ENCODE peak calls at places on chromosomes 16 and 17, in four cellular contexts. One of them, this sample, is unnamed.

GRCh38 chr16:14510939-14511797 is 118.9 kb downstream of the PARN start:
- DNase-seq in K562: no peak
- DNase-seq in GM12878: no peak
- DNase-seq in HepG2: peak
- DNase-seq in this sample: peak

GRCh38 chr16:29790949-29791844 is 646 bp downstream of the KIF22 start:
- DNase-seq in GM12878: no peak
- DNase-seq in HepG2: no peak
- DNase-seq in K562: no peak
- DNase-seq in this sample: peak

GRCh38 chr16:9844361-9844760 is 337.9 kb downstream of the GRIN2A start:
- DNase-seq in HepG2: no peak
- DNase-seq in K562: no peak
- DNase-seq in GM12878: no peak
- DNase-seq in this sample: peak

GRCh38 chr17:77087650-77088454 is 52.9 kb upstream of the SEC14L1 start:
- DNase-seq in GM12878: no peak
- DNase-seq in K562: no peak
- DNase-seq in HepG2: no peak
- DNase-seq in this sample: no peak

GRCh38 chr17:4490637-4491061 is 8.0 kb upstream of the SPNS2 start:
- DNase-seq in GM12878: no peak
- DNase-seq in HepG2: no peak
- DNase-seq in K562: no peak
- DNase-seq in this sample: no peak

GRCh38 chr16:50796829-50797228 is 54.9 kb downstream of the CYLD start:
- DNase-seq in K562: no peak
- DNase-seq in HepG2: no peak
- DNase-seq in GM12878: no peak
- DNase-seq in this sample: no peak

GRCh38 chr16:62058412-62058811 is 22.2 kb upstream of the CDH8 start:
- DNase-seq in K562: no peak
- DNase-seq in HepG2: no peak
- DNase-seq in GM12878: no peak
- DNase-seq in this sample: no peak

GRCh38 chr17:39591958-39592954 is 15.5 kb downstream of the NEUROD2 start:
- DNase-seq in K562: peak
- DNase-seq in HepG2: peak
- DNase-seq in GM12878: no peak
- DNase-seq in this sample: peak

GRCh38 chr17:57440522-57441269 is 184.4 kb downstream of the MSI2 start:
- DNase-seq in GM12878: peak
- DNase-seq in K562: peak
- DNase-seq in HepG2: peak
- DNase-seq in this sample: peak

GRCh38 chr17:10613775-10614513 is 43.2 kb downstream of the MYH3 start:
- DNase-seq in HepG2: no peak
- DNase-seq in GM12878: no peak
- DNase-seq in K562: no peak
- DNase-seq in this sample: no peak

GRCh38 chr16:15055141-15056053 is 477 bp downstream of the NTAN1 start:
- DNase-seq in GM12878: no peak
- DNase-seq in HepG2: peak
- DNase-seq in K562: peak
- DNase-seq in this sample: peak

GRCh38 chr17:80068301-80069160 is 32.1 kb downstream of the CCDC40 start:
- DNase-seq in GM12878: no peak
- DNase-seq in K562: peak
- DNase-seq in HepG2: peak
- DNase-seq in this sample: no peak

GRCh38 chr17:82272495-82273326 is 789 bp downstream of the CSNK1D start:
- DNase-seq in GM12878: no peak
- DNase-seq in K562: peak
- DNase-seq in HepG2: no peak
- DNase-seq in this sample: no peak

GRCh38 chr16:11530171-11530940 is 56.4 kb downstream of the LITAF start:
- DNase-seq in GM12878: no peak
- DNase-seq in HepG2: peak
- DNase-seq in K562: no peak
- DNase-seq in this sample: peak

GRCh38 chr16:23967775-23968571 is 132.2 kb downstream of the PRKCB start:
- DNase-seq in K562: no peak
- DNase-seq in GM12878: no peak
- DNase-seq in HepG2: peak
- DNase-seq in this sample: no peak

GRCh38 chr16:29992371-29992967 is 2.9 kb downstream of the HIRIP3 start:
- DNase-seq in HepG2: no peak
- DNase-seq in GM12878: no peak
- DNase-seq in K562: no peak
- DNase-seq in this sample: no peak

GRCh38 chr17:63447688-63448005 is 1.5 kb upstream of the CYB561 start:
- DNase-seq in HepG2: no peak
- DNase-seq in GM12878: no peak
- DNase-seq in K562: peak
- DNase-seq in this sample: no peak

GRCh38 chr16:85330694-85331188 is 218.5 kb upstream of the CIBAR2 start:
- DNase-seq in HepG2: peak
- DNase-seq in GM12878: no peak
- DNase-seq in K562: peak
- DNase-seq in this sample: peak

GRCh38 chr17:51486091-51486490 is 225.7 kb downstream of the UTP18 start:
- DNase-seq in HepG2: no peak
- DNase-seq in GM12878: no peak
- DNase-seq in K562: no peak
- DNase-seq in this sample: no peak

GRCh38 chr17:49680314-49680713 is 2.4 kb upstream of the SPOP start:
- DNase-seq in GM12878: no peak
- DNase-seq in HepG2: no peak
- DNase-seq in K562: no peak
- DNase-seq in this sample: no peak

GRCh38 chr17:49677933-49678847 is at the start of gene SPOP:
- DNase-seq in GM12878: peak
- DNase-seq in HepG2: peak
- DNase-seq in K562: peak
- DNase-seq in this sample: peak

GRCh38 chr17:49677134-49677932 is 564 bp downstream of the SPOP start:
- DNase-seq in K562: peak
- DNase-seq in HepG2: peak
- DNase-seq in GM12878: peak
- DNase-seq in this sample: peak

GRCh38 chr17:49674507-49674906 is 3.4 kb downstream of the SPOP start:
- DNase-seq in GM12878: no peak
- DNase-seq in K562: no peak
- DNase-seq in HepG2: no peak
- DNase-seq in this sample: no peak

GRCh38 chr17:49676276-49676868 is 1.5 kb downstream of the SPOP start:
- DNase-seq in GM12878: peak
- DNase-seq in HepG2: no peak
- DNase-seq in K562: peak
- DNase-seq in this sample: no peak
- TF ChIP-seq HDAC2 in GM12878: no peak
- TF ChIP-seq HDAC2 in HepG2: no peak
- TF ChIP-seq HDAC2 in K562: no peak
- TF ChIP-seq HDAC2 in this sample: no peak

DNA sequence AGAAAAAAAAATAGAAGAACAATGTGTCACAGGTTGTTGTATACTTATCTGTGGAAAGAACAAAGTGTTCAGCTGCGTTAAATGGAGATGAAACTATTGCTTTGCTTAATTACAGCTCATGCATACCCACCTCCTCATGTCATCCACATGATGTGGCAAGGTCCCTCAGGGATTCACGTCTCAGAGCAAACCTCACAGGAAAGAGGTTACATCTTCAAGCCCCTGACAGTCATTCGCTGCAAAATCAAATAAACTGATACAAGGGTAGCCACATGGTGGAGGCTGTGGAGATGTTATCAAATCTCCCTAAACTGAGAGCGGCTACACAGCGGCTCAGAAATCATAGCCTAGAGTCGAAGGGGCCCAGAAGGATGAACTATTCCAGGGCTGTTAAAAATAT is 21.1 kb downstream of the GINS3 start:
- DNase-seq in GM12878: no peak
- DNase-seq in K562: no peak
- DNase-seq in HepG2: no peak
- DNase-seq in this sample: no peak
- TF ChIP-seq ESRRA in GM12878: no peak
- TF ChIP-seq ESRRA in K562: no peak
- TF ChIP-seq ESRRA in HepG2: no peak
- TF ChIP-seq ESRRA in this sample: no peak

DNA sequence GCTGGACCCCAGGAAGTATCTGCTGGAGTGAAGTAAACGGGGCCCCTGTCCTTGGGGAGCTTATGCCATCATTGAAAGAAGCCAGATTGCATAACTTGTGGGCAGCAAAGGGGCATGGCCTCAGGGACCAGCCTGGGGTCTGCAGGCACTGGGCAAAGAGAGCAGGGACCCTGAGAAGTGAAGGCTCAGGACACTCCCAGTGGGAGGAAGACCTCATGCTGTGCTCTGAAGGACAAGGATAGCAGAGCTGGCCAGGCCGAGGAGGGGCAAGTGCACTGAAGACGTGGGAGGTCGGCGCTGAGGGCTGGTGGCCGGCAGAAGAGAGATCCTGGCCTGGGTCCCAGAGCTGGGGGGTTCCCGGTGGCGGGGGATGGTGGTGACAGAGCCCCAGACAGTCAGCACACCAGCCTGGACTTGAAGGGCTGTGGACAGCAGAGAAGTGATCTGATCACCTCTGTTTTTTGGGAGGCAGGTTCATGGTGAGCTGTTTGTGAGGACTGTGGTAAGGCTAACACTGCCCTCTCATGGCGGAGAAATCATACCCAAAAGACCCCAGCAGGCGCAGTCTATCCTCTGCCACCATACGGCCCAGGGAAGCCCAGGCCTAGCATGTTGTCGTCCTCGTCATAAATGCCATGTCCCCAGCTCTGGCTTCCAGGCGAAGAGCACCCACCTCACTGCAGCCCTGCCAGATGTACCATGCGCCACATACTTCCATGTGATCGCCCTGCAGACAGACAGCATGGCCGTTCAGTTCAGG is 7.1 kb upstream of the CNP start:
- DNase-seq in K562: peak
- DNase-seq in GM12878: no peak
- DNase-seq in HepG2: peak
- DNase-seq in this sample: peak
- TF ChIP-seq HDAC2 in K562: no peak
- TF ChIP-seq HDAC2 in GM12878: no peak
- TF ChIP-seq HDAC2 in HepG2: peak
- TF ChIP-seq HDAC2 in this sample: no peak

DNA sequence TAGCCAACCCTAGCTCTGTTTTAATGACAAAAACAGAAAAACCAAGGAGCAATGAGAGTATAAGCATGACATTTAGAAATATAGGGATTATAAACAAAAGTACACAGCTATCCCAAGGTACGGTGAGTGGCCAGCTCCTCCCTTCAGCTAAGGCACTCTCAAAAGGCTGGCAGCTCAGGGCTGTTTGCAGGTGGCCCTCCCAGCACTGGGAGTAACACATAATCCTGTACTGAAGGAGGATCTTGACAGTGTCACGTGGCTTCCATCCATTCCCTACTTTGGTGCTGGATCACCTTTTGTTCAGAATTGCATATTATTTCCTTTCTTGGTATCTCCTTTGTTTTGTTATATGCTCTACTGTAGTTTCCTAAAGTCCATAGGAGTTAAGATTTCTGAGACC is 500.8 kb downstream of the KCNJ18 start:
- DNase-seq in HepG2: no peak
- DNase-seq in GM12878: no peak
- DNase-seq in K562: no peak
- DNase-seq in this sample: no peak
- TF ChIP-seq ESRRA in HepG2: no peak
- TF ChIP-seq ESRRA in GM12878: no peak
- TF ChIP-seq ESRRA in K562: no peak
- TF ChIP-seq ESRRA in this sample: no peak

This sample was measured in A549.